ENCODE peak calls at places on chromosomes 5 and 9, in four cellular contexts. D, U, W and Q are unnamed samples.

GRCh38 chr5:66661149-66661548 is 65.0 kb downstream of the MAST4 start:
- DNase-seq in D (no peak), U (no peak), W (no peak), Q (no peak)

GRCh38 chr5:81424728-81425127 is 30.8 kb upstream of the ACOT12 start:
- DNase-seq in D (no peak), U (no peak), W (no peak), Q (no peak)

GRCh38 chr5:157290156-157290980 is 24.4 kb downstream of the CYFIP2 start:
- DNase-seq in D (no peak), U (peak; percentile 56), W (peak; percentile 70), Q (no peak)

GRCh38 chr5:122099060-122099790 is 21.2 kb upstream of the LOX start:
- DNase-seq in D (peak; percentile 79), U (peak; percentile 47), W (no peak), Q (no peak)

GRCh38 chr5:172567294-172567693 is 73.8 kb upstream of the NEURL1B start:
- DNase-seq in D (no peak), U (no peak), W (no peak), Q (no peak)

GRCh38 chr9:78130004-78130403 is 98.4 kb upstream of the GNAQ start:
- DNase-seq in D (no peak), U (peak; percentile 67), W (no peak), Q (peak; percentile 68)

GRCh38 chr9:101463397-101463796 is 27.8 kb upstream of the ALDOB start:
- DNase-seq in D (no peak), U (no peak), W (no peak), Q (no peak)

GRCh38 chr9:26561928-26562327 is 330.7 kb downstream of the CAAP1 start:
- DNase-seq in D (no peak), U (no peak), W (no peak), Q (no peak)

GRCh38 chr9:136619742-136620440 is 42.8 kb upstream of the EGFL7 start:
- DNase-seq in D (no peak), U (no peak), W (peak; percentile 65), Q (no peak)

GRCh38 chr5:6687501-6687900 is 25.7 kb upstream of the TENT4A start:
- DNase-seq in D (no peak), U (no peak), W (no peak), Q (no peak)

GRCh38 chr9:114180701-114181582 is 25.6 kb downstream of the COL27A1 start:
- DNase-seq in D (no peak), U (no peak), W (no peak), Q (no peak)

GRCh38 chr5:64977779-64978178 is 209.0 kb downstream of the CWC27 start:
- DNase-seq in D (peak; percentile 5), U (no peak), W (no peak), Q (no peak)

GRCh38 chr5:138448481-138449398 is 9.9 kb downstream of the REEP2 start:
- DNase-seq in D (no peak), U (peak; percentile 34), W (no peak), Q (peak; percentile 12)

GRCh38 chr5:57412010-57412409 is 70.6 kb downstream of the ACTBL2 start:
- DNase-seq in D (no peak), U (no peak), W (no peak), Q (no peak)

GRCh38 chr5:431001-431710 is 11.8 kb upstream of the EXOC3 start:
- DNase-seq in D (peak; percentile 73), U (peak; percentile 59), W (peak; percentile 41), Q (peak; percentile 90)

GRCh38 chr9:105858877-105859276 is 164.5 kb downstream of the TMEM38B start:
- DNase-seq in D (no peak), U (no peak), W (no peak), Q (no peak)

GRCh38 chr5:58759745-58760144 is 176.9 kb downstream of the RAB3C start:
- DNase-seq in D (no peak), U (no peak), W (no peak), Q (no peak)

GRCh38 chr9:124359426-124359825 is 55.8 kb downstream of the PSMB7 start:
- DNase-seq in D (no peak), U (no peak), W (no peak), Q (no peak)

GRCh38 chr5:29518176-29518575 is 1675.3 kb upstream of the CDH6 start:
- DNase-seq in D (no peak), U (no peak), W (no peak), Q (no peak)

GRCh38 chr9:70964861-70965260 is 156.6 kb downstream of the TRPM3 start:
- DNase-seq in D (no peak), U (no peak), W (no peak), Q (no peak)

GRCh38 chr5:133533541-133533940 is 78.8 kb downstream of the FSTL4 start:
- DNase-seq in D (no peak), U (no peak), W (no peak), Q (no peak)

GRCh38 chr5:107542831-107543231 is 127.9 kb downstream of the EFNA5 start:
- DNase-seq in D (no peak), U (peak; percentile 95), W (peak; percentile 2), Q (no peak)

GRCh38 chr5:65762234-65762633 is 40.2 kb downstream of the NLN start:
- DNase-seq in D (no peak), U (no peak), W (no peak), Q (no peak)

GRCh38 chr9:116860509-116861120 is 173.5 kb downstream of the TRIM32 start:
- DNase-seq in D (peak; percentile 52), U (peak; percentile 62), W (peak; percentile 49), Q (peak; percentile 87)

GRCh38 chr9:97853056-97853843 is at the start of gene FOXE1:
- DNase-seq in D (no peak), U (peak; percentile 31), W (no peak), Q (peak; percentile 46)

GRCh38 chr5:56110646-56111403 is 116.1 kb upstream of the IL6ST start:
- DNase-seq in D (no peak), U (no peak), W (no peak), Q (no peak)

GRCh38 chr5:43203373-43203772 is 11.3 kb downstream of the NIM1K start:
- DNase-seq in D (no peak), U (no peak), W (no peak), Q (no peak)

GRCh38 chr9:92146610-92147009 is 31.4 kb upstream of the SPTLC1 start:
- DNase-seq in D (no peak), U (peak; percentile 15), W (no peak), Q (no peak)

GRCh38 chr5:29017501-29017900 is 1979.1 kb upstream of the CDH9 start:
- DNase-seq in D (no peak), U (no peak), W (no peak), Q (no peak)

GRCh38 chr5:115343855-115344254 is 47.4 kb upstream of the CCDC112 start:
- DNase-seq in D (no peak), U (peak; percentile 57), W (peak; percentile 12), Q (no peak)

GRCh38 chr5:92505145-92505544 is 1075.9 kb downstream of the NR2F1-AS1 start:
- DNase-seq in D (no peak), U (no peak), W (no peak), Q (no peak)

GRCh38 chr5:35938518-35939227 is at the start of gene CAPSL:
- DNase-seq in D (peak; percentile 27), U (peak; percentile 42), W (no peak), Q (peak; percentile 86)

GRCh38 chr9:136981588-136982231 is 1.1 kb upstream of the LCNL1 start:
- DNase-seq in D (no peak), U (no peak), W (peak; percentile 58), Q (no peak)

GRCh38 chr9:81685763-81686613 is 3.4 kb downstream of the TLE1 start:
- DNase-seq in D (no peak), U (peak; percentile 38), W (peak; percentile 46), Q (no peak)

GRCh38 chr5:177469061-177469628 is 4.3 kb downstream of the DBN1 start:
- DNase-seq in D (no peak), U (no peak), W (no peak), Q (peak; percentile 66)
- TF ChIP-seq HMGXB4 in D (no peak), U (no peak), W (no peak), Q (no peak)

GRCh38 chr9:133037775-133038174 is 7.0 kb downstream of the GTF3C5 start:
- DNase-seq in D (no peak), U (no peak), W (no peak), Q (no peak)
- TF ChIP-seq HMGXB4 in D (no peak), U (no peak), W (no peak), Q (no peak)

GRCh38 chr5:167573274-167574127 is 717.9 kb upstream of the WWC1 start:
- DNase-seq in D (no peak), U (no peak), W (no peak), Q (peak; percentile 67)
- TF ChIP-seq HMGXB4 in D (no peak), U (no peak), W (no peak), Q (no peak)

GRCh38 chr5:10490927-10491672 is 49.4 kb downstream of the ROPN1L start:
- DNase-seq in D (no peak), U (no peak), W (no peak), Q (no peak)

GRCh38 chr5:10491673-10492026 is 50.0 kb downstream of the ROPN1L start:
- DNase-seq in D (no peak), U (no peak), W (no peak), Q (no peak)

GRCh38 chr5:10486511-10487344 is 45.0 kb downstream of the ROPN1L start:
- DNase-seq in D (no peak), U (no peak), W (no peak), Q (no peak)

GRCh38 chr5:10488144-10488543 is 46.5 kb downstream of the ROPN1L start:
- DNase-seq in D (no peak), U (no peak), W (no peak), Q (no peak)

GRCh38 chr5:10489810-10490426 is 48.2 kb downstream of the ROPN1L start:
- DNase-seq in D (no peak), U (no peak), W (no peak), Q (no peak)
- TF ChIP-seq HMGXB4 in D (no peak), U (no peak), W (no peak), Q (no peak)

GRCh38 chr5:178285399-178286225 is 53.0 kb upstream of the PHYKPL start:
- DNase-seq in D (no peak), U (no peak), W (no peak), Q (no peak)
- TF ChIP-seq HMGXB4 in D (no peak), U (no peak), W (no peak), Q (no peak)

GRCh38 chr9:109286571-109286977 is 34.3 kb downstream of the EPB41L4B start:
- DNase-seq in D (peak; percentile 9), U (peak; percentile 52), W (no peak), Q (no peak)
- TF ChIP-seq HMGXB4 in D (no peak), U (no peak), W (no peak), Q (no peak)

GRCh38 chr5:159549046-159549445 is 218.8 kb upstream of the IL12B start:
- DNase-seq in D (no peak), U (no peak), W (no peak), Q (no peak)
- TF ChIP-seq HMGXB4 in D (no peak), U (no peak), W (no peak), Q (no peak)